ENCODE peak calls at places on chromosome 22, in five cellular contexts. K is dorsolateral prefrontal cortex, H is uterus, F is heart left ventricle, Z is right lobe of liver. J is an unnamed sample.

GRCh38 chr22:22002526-22003055 is 20.0 kb upstream of the TOP3B start:
- DNase-seq in K (no peak), H (no peak), F (no peak), Z (no peak), J (no peak)

GRCh38 chr22:29443861-29444431 is 5.6 kb downstream of the RFPL1 start:
- DNase-seq in K (no peak), H (no peak), F (no peak), Z (no peak), J (no peak)

GRCh38 chr22:44030051-44030701 is 6.1 kb downstream of the PARVB start:
- DNase-seq in K (no peak), H (no peak), F (no peak), Z (no peak), J (no peak)

GRCh38 chr22:44287121-44287693 is 25.5 kb downstream of the SHISAL1 start:
- DNase-seq in K (no peak), H (no peak), F (no peak), Z (no peak), J (no peak)

GRCh38 chr22:33210129-33210784 is 152.1 kb upstream of the SYN3 start:
- DNase-seq in K (no peak), H (no peak), F (no peak), Z (peak), J (no peak)

GRCh38 chr22:46079861-46080821 is 70.2 kb upstream of the PPARA start:
- DNase-seq in K (peak), H (peak), F (peak), Z (peak), J (peak)

GRCh38 chr22:29146771-29147170 is 58.9 kb upstream of the EMID1 start:
- DNase-seq in K (no peak), H (no peak), F (no peak), Z (no peak), J (no peak)

GRCh38 chr22:32588063-32588462 is 113.5 kb downstream of the FBXO7 start:
- DNase-seq in K (no peak), H (no peak), F (no peak), Z (no peak), J (no peak)

GRCh38 chr22:20437253-20438065 is at the start of gene SCARF2:
- DNase-seq in K (no peak), H (peak), F (peak), Z (no peak), J (no peak)

GRCh38 chr22:23187201-23187600 is 6.9 kb downstream of the BCR start:
- DNase-seq in K (no peak), H (no peak), F (no peak), Z (no peak), J (no peak)

GRCh38 chr22:20211997-20212753 is 55.9 kb downstream of the RTN4R start:
- DNase-seq in K (peak), H (peak), F (peak), Z (peak), J (no peak)

GRCh38 chr22:24146190-24146616 is 35.1 kb upstream of the SUSD2 start:
- DNase-seq in K (no peak), H (peak), F (peak), Z (no peak), J (no peak)

GRCh38 chr22:25419247-25420113 is 145.0 kb upstream of the GRK3 start:
- DNase-seq in K (no peak), H (no peak), F (no peak), Z (no peak), J (no peak)

GRCh38 chr22:19035474-19036228 is 86.6 kb downstream of the DGCR2 start:
- DNase-seq in K (no peak), H (no peak), F (no peak), Z (no peak), J (no peak)

GRCh38 chr22:44074286-44074984 is 50.3 kb downstream of the PARVB start:
- DNase-seq in K (no peak), H (no peak), F (no peak), Z (no peak), J (no peak)

GRCh38 chr22:42813501-42813900 is 43.6 kb downstream of the ARFGAP3 start:
- DNase-seq in K (no peak), H (no peak), F (no peak), Z (no peak), J (no peak)
- H3K27ac ChIP-seq in K (no peak), H (no peak), F (no peak), Z (no peak), J (no peak)

DNA sequence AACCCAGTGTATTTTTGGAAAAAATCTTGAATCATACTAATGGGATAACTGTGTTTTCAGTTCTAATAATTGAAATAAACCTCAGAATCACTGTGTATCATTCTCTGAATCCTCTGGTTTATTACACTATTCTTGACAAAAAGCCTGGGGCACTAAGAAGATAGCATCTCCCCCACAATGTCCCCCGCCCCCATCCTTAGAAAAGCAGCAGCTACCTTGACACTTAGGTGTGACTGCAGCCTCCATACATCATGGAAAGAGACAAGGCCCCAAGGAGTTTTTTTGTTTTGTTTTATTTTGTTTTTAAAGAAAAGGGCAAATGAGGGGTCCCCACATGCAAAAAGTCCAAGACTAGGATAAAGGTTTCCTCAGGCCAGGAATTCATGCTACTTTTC is 124.8 kb downstream of the APOL5 start:
- DNase-seq in K (no peak), H (no peak), F (no peak), Z (no peak), J (no peak)
- H3K27ac ChIP-seq in K (no peak), H (no peak), F (peak), Z (no peak), J (no peak)

GRCh38 chr22:37275622-37276021 is 6.7 kb upstream of the CYTH4 start:
- DNase-seq in K (no peak), H (no peak), F (no peak), Z (no peak), J (no peak)
- H3K27ac ChIP-seq in K (no peak), H (no peak), F (no peak), Z (no peak), J (no peak)

GRCh38 chr22:36787594-36787993 is 11.7 kb upstream of the IFT27 start:
- DNase-seq in K (no peak), H (no peak), F (no peak), Z (no peak), J (no peak)

GRCh38 chr22:36776722-36777121 is 803 bp upstream of the IFT27 start:
- DNase-seq in K (no peak), H (no peak), F (no peak), Z (no peak), J (no peak)

GRCh38 chr22:36783743-36784142 is 7.8 kb upstream of the IFT27 start:
- DNase-seq in K (no peak), H (no peak), F (no peak), Z (no peak), J (no peak)

GRCh38 chr22:36778020-36778419 is 2.1 kb upstream of the IFT27 start:
- DNase-seq in K (no peak), H (no peak), F (no peak), Z (no peak), J (no peak)

GRCh38 chr22:36781656-36782627 is 6.0 kb upstream of the IFT27 start:
- DNase-seq in K (peak), H (peak), F (peak), Z (peak), J (peak)
- H3K27ac ChIP-seq in K (no peak), H (no peak), F (no peak), Z (no peak), J (no peak)

GRCh38 chr22:49953680-49954344 is 6.8 kb upstream of the PIM3 start:
- DNase-seq in K (no peak), H (no peak), F (no peak), Z (peak), J (no peak)

GRCh38 chr22:49951678-49951985 is 8.9 kb upstream of the PIM3 start:
- DNase-seq in K (no peak), H (no peak), F (no peak), Z (no peak), J (no peak)

GRCh38 chr22:49954354-49954753 is 6.2 kb upstream of the PIM3 start:
- DNase-seq in K (no peak), H (no peak), F (peak), Z (peak), J (no peak)

GRCh38 chr22:49951986-49952896 is 8.3 kb upstream of the PIM3 start:
- DNase-seq in K (no peak), H (no peak), F (no peak), Z (no peak), J (no peak)

DNA sequence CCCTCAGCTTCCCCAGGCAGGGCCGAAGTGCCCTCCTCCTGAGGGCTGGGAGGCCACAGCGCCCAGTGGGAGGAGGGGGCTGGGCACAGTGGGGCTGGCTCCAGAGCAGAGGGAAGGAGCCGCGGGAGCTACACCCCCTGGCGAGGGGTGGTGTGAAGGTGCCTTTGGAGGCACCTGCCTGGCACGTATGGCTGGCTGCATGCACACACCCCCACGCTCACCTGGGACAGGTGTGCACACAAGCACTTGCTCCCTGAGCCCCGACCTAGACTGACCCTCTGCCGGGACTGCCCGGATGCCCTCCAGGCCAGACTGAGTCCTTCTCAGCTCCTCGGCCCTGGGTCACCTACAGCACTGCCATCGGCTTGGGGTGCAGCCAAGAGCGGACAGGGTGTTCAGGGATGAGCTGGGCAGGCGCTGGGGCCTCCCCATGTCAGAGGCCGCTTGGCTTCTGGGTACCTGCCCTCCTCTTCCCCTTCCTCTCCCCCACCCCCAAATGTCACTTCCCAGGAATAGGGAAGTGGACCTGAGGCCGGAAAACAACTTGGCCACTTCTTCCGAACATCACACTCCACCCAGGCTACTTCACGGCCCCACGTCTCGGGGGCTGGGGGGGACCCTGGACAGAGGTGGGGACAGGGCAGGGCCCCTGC is 7.4 kb upstream of the PIM3 start:
- DNase-seq in K (no peak), H (no peak), F (no peak), Z (no peak), J (no peak)
- H3K27ac ChIP-seq in K (no peak), H (peak), F (peak), Z (peak), J (no peak)

GRCh38 chr22:37491106-37491505 is 4.9 kb upstream of the MFNG start:
- DNase-seq in K (no peak), H (no peak), F (no peak), Z (no peak), J (no peak)
- H3K27ac ChIP-seq in K (no peak), H (no peak), F (no peak), Z (no peak), J (no peak)

GRCh38 chr22:39232806-39233735 is 11.7 kb downstream of the PDGFB start:
- DNase-seq in K (no peak), H (no peak), F (no peak), Z (no peak), J (no peak)
- H3K27ac ChIP-seq in K (no peak), H (no peak), F (peak), Z (no peak), J (no peak)

DNA sequence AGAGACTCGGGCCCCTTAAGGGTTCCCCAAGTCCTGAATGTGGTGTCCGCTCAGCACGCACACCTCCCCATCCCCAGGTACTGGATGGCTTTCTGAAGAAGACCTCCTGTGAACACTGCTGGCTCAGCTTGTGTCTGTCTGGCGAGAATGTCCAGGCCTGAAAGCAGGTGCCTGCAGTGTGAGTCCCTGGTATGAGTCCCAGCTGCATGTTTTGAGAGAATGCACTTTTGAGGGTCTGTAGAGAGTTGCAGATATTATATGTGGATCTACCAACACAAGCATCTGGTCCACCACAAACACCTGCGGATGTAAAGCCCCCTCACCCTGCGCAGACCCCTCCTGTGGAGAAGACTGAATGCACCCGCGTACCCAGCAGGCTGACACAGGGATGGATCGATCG is 1308.9 kb downstream of the TBC1D22A start:
- DNase-seq in K (no peak), H (no peak), F (no peak), Z (no peak), J (no peak)
- H3K27ac ChIP-seq in K (no peak), H (no peak), F (no peak), Z (no peak), J (no peak)

J was measured in substantia nigra.